ENCODE peak calls at places on chromosome 18, in eight cellular contexts. P is sigmoid colon, M is GM23338, L is endothelial cell of umbilical vein, J is stomach, Z is prostate gland, V is H1, A is HepG2. I is an unnamed sample.

GRCh38 chr18:31634331-31634713 is 42.6 kb downstream of the TTR start:
- DNase-seq in P (no peak), M (no peak), L (no peak), J (no peak), Z (no peak), V (no peak), A (no peak), I (no peak)

GRCh38 chr18:56873441-56874140 is 222.4 kb downstream of the WDR7 start:
- DNase-seq in P (no peak), M (peak), L (peak), J (no peak), Z (no peak), V (peak), A (peak), I (no peak)

GRCh38 chr18:66523219-66523991 is 80.5 kb downstream of the CDH19 start:
- DNase-seq in P (no peak), M (no peak), L (no peak), J (no peak), Z (no peak), V (no peak), A (peak), I (no peak)

GRCh38 chr18:14920976-14921375 is 173.0 kb downstream of the ANKRD30B start:
- DNase-seq in P (no peak), M (no peak), L (no peak), J (no peak), Z (no peak), V (no peak), A (no peak), I (no peak)

GRCh38 chr18:78293940-78294401 is 685.6 kb upstream of the SALL3 start:
- DNase-seq in P (no peak), M (no peak), L (no peak), J (no peak), Z (no peak), V (no peak), A (no peak), I (no peak)

GRCh38 chr18:48300463-48300961 is 108.7 kb downstream of the ZBTB7C start:
- DNase-seq in P (no peak), M (peak), L (no peak), J (no peak), Z (no peak), V (no peak), A (no peak), I (peak)

GRCh38 chr18:67425724-67426123 is 90.8 kb downstream of the DSEL start:
- DNase-seq in P (no peak), M (no peak), L (peak), J (no peak), Z (no peak), V (no peak), A (no peak), I (no peak)

GRCh38 chr18:67730884-67731283 is 214.4 kb upstream of the DSEL start:
- DNase-seq in P (no peak), M (no peak), L (peak), J (no peak), Z (no peak), V (no peak), A (no peak), I (no peak)

GRCh38 chr18:79735071-79735980 is 55.7 kb downstream of the CTDP1 start:
- DNase-seq in P (peak), M (no peak), L (no peak), J (no peak), Z (no peak), V (no peak), A (no peak), I (no peak)

GRCh38 chr18:76821875-76822509 is 365 bp upstream of the ZNF236 start:
- DNase-seq in P (peak), M (peak), L (peak), J (peak), Z (peak), V (no peak), A (no peak), I (peak)

GRCh38 chr18:76824136-76824676 is 1.8 kb downstream of the ZNF236 start:
- DNase-seq in P (peak), M (no peak), L (no peak), J (no peak), Z (no peak), V (no peak), A (no peak), I (no peak)

GRCh38 chr18:76822510-76823165 is at the start of gene ZNF236:
- DNase-seq in P (peak), M (peak), L (peak), J (peak), Z (peak), V (no peak), A (peak), I (peak)

GRCh38 chr18:76823574-76823973 is 1.2 kb downstream of the ZNF236 start:
- DNase-seq in P (peak), M (peak), L (no peak), J (no peak), Z (no peak), V (no peak), A (no peak), I (no peak)

GRCh38 chr18:76823166-76823539 is 796 bp downstream of the ZNF236 start:
- DNase-seq in P (no peak), M (no peak), L (no peak), J (no peak), Z (no peak), V (no peak), A (no peak), I (peak)
- TF ChIP-seq POLR2AphosphoS5 in P (no peak), M (no peak), L (no peak), J (no peak), Z (no peak), V (no peak), A (no peak), I (no peak)

GRCh38 chr18:25494888-25495287 is 142.9 kb upstream of the ZNF521 start:
- DNase-seq in P (no peak), M (no peak), L (no peak), J (no peak), Z (no peak), V (no peak), A (no peak), I (no peak)

GRCh38 chr18:25493401-25493800 is 141.4 kb upstream of the ZNF521 start:
- DNase-seq in P (no peak), M (no peak), L (no peak), J (no peak), Z (no peak), V (no peak), A (no peak), I (no peak)

DNA sequence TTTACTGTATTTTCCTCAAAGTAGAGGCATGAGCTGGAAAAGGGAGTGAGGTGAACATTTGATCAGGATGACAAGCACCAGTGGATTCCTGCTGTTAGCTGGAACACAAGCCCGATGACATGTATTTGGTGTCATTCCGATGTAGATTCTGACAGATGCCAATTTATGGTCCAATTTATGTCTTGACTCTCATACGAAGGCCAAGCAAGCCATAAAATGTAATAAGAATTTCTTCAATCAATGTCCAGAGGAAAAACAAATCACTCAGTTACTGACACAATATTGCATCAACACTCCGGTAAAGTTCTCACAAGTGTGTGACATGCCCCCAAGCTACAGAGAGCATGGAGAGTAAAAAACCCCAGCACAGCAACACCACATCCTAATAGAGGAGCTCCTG is 138.3 kb upstream of the ZNF521 start:
- DNase-seq in P (no peak), M (no peak), L (no peak), J (no peak), Z (no peak), V (no peak), A (no peak), I (no peak)
- TF ChIP-seq POLR2AphosphoS5 in P (no peak), M (no peak), L (no peak), J (no peak), Z (no peak), V (no peak), A (no peak), I (no peak)

GRCh38 chr18:63492851-63493250 is 16.1 kb downstream of the SERPINB5 start:
- DNase-seq in P (no peak), M (no peak), L (no peak), J (no peak), Z (no peak), V (no peak), A (no peak), I (no peak)

GRCh38 chr18:63488160-63488559 is 11.4 kb downstream of the SERPINB5 start:
- DNase-seq in P (no peak), M (no peak), L (no peak), J (no peak), Z (no peak), V (no peak), A (no peak), I (no peak)
- TF ChIP-seq POLR2AphosphoS5 in P (peak), M (no peak), L (no peak), J (no peak), Z (no peak), V (no peak), A (no peak), I (no peak)

GRCh38 chr18:54906636-54907180 is 52.6 kb downstream of the CCDC68 start:
- DNase-seq in P (no peak), M (no peak), L (no peak), J (no peak), Z (no peak), V (no peak), A (no peak), I (no peak)

GRCh38 chr18:54900290-54900689 is 59.0 kb downstream of the CCDC68 start:
- DNase-seq in P (no peak), M (no peak), L (no peak), J (no peak), Z (no peak), V (no peak), A (no peak), I (no peak)

GRCh38 chr18:54909538-54909937 is 49.7 kb downstream of the CCDC68 start:
- DNase-seq in P (peak), M (no peak), L (no peak), J (no peak), Z (no peak), V (no peak), A (no peak), I (no peak)

GRCh38 chr18:54905629-54906028 is 53.6 kb downstream of the CCDC68 start:
- DNase-seq in P (no peak), M (no peak), L (no peak), J (no peak), Z (no peak), V (no peak), A (no peak), I (no peak)

DNA sequence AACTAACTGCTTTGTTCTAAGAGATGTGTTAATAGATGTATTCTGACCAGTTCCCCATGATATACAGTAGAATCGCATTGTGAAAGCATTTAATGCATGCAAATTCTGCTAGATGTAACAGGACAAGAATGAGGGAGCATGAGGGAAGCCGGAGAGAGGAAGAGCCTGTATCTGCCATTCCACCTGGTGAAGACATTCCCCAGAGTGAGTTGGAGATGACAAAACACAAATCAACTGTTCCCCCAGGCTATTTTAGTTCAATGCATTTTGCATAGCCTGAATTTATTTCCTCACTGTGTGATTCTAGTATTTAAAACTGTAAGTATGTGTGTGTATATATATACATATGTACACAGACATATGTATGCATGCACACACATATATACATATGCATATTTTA is 54.7 kb downstream of the CCDC68 start:
- DNase-seq in P (no peak), M (no peak), L (no peak), J (no peak), Z (no peak), V (no peak), A (no peak), I (no peak)
- TF ChIP-seq POLR2AphosphoS5 in P (no peak), M (no peak), L (no peak), J (no peak), Z (no peak), V (no peak), A (no peak), I (no peak)

GRCh38 chr18:58314284-58314683 is 270.3 kb downstream of the NEDD4L start:
- DNase-seq in P (peak), M (no peak), L (peak), J (peak), Z (peak), V (no peak), A (peak), I (no peak)
- TF ChIP-seq POLR2AphosphoS5 in P (peak), M (no peak), L (no peak), J (peak), Z (peak), V (no peak), A (no peak), I (peak)

GRCh38 chr18:51197661-51198424 is at the start of gene MEX3C:
- DNase-seq in P (peak), M (peak), L (peak), J (peak), Z (peak), V (peak), A (peak), I (peak)
- TF ChIP-seq POLR2AphosphoS5 in P (peak), M (peak), L (peak), J (peak), Z (peak), V (peak), A (peak), I (no peak)

GRCh38 chr18:41262688-41263087 is 692.3 kb upstream of the PIK3C3 start:
- DNase-seq in P (no peak), M (no peak), L (no peak), J (no peak), Z (no peak), V (no peak), A (no peak), I (no peak)
- TF ChIP-seq POLR2AphosphoS5 in P (no peak), M (no peak), L (no peak), J (no peak), Z (no peak), V (no peak), A (no peak), I (no peak)

I was measured in suprapubic skin.